ENCODE peak calls at places on chromosomes 3 and 15, in seven cellular contexts. One of them, this sample, is unnamed.
A peak's percentile ranks its signal among the peaks of the same experiment; 100 is the strongest.

GRCh38 chr15:70206668-70207067 is 109.0 kb upstream of the TLE3 start:
- DNase-seq in H9: no peak
- DNase-seq in mesendoderm: no peak
- DNase-seq in IMR-90: no peak
- DNase-seq in mesenchymal stem cell: no peak
- DNase-seq in neuronal stem cell: no peak
- DNase-seq in H1: no peak
- DNase-seq in this sample: no peak

GRCh38 chr15:38868326-38869114 is 303.9 kb upstream of the RASGRP1 start:
- DNase-seq in mesenchymal stem cell: peak; percentile 94
- DNase-seq in neuronal stem cell: no peak
- DNase-seq in mesendoderm: peak; percentile 68
- DNase-seq in H9: no peak
- DNase-seq in H1: no peak
- DNase-seq in IMR-90: peak; percentile 94
- DNase-seq in this sample: peak; percentile 76

GRCh38 chr3:141076026-141076797 is 25.1 kb downstream of the SPSB4 start:
- DNase-seq in H1: no peak
- DNase-seq in IMR-90: no peak
- DNase-seq in mesendoderm: no peak
- DNase-seq in mesenchymal stem cell: no peak
- DNase-seq in neuronal stem cell: peak; percentile 75
- DNase-seq in H9: no peak
- DNase-seq in this sample: no peak

GRCh38 chr3:5138214-5138981 is 16.3 kb downstream of the ARL8B start:
- DNase-seq in neuronal stem cell: no peak
- DNase-seq in H1: no peak
- DNase-seq in IMR-90: peak; percentile 62
- DNase-seq in mesendoderm: no peak
- DNase-seq in H9: no peak
- DNase-seq in mesenchymal stem cell: peak; percentile 55
- DNase-seq in this sample: no peak

GRCh38 chr3:73448761-73449290 is 175.9 kb downstream of the PDZRN3 start:
- DNase-seq in H1: no peak
- DNase-seq in mesendoderm: no peak
- DNase-seq in IMR-90: no peak
- DNase-seq in H9: no peak
- DNase-seq in mesenchymal stem cell: no peak
- DNase-seq in neuronal stem cell: no peak
- DNase-seq in this sample: no peak

GRCh38 chr3:27423463-27423862 is 54.3 kb upstream of the NEK10 start:
- DNase-seq in H1: no peak
- DNase-seq in H9: no peak
- DNase-seq in neuronal stem cell: no peak
- DNase-seq in IMR-90: peak; percentile 81
- DNase-seq in mesenchymal stem cell: peak; percentile 46
- DNase-seq in mesendoderm: peak; percentile 54
- DNase-seq in this sample: no peak

GRCh38 chr3:124997303-124998246 is 58.2 kb downstream of the HEG1 start:
- DNase-seq in mesendoderm: no peak
- DNase-seq in IMR-90: no peak
- DNase-seq in mesenchymal stem cell: no peak
- DNase-seq in neuronal stem cell: no peak
- DNase-seq in H9: no peak
- DNase-seq in H1: no peak
- DNase-seq in this sample: no peak

GRCh38 chr15:24772709-24773373 is 97.3 kb downstream of the NPAP1 start:
- DNase-seq in neuronal stem cell: peak; percentile 62
- DNase-seq in IMR-90: peak; percentile 84
- DNase-seq in H9: peak; percentile 93
- DNase-seq in mesendoderm: peak; percentile 88
- DNase-seq in mesenchymal stem cell: peak; percentile 87
- DNase-seq in H1: peak; percentile 79
- DNase-seq in this sample: peak; percentile 34

GRCh38 chr15:40471778-40472130 is 970 bp downstream of the CHST14 start:
- DNase-seq in H1: no peak
- DNase-seq in neuronal stem cell: no peak
- DNase-seq in IMR-90: peak; percentile 10
- DNase-seq in H9: peak; percentile 70
- DNase-seq in mesenchymal stem cell: no peak
- DNase-seq in mesendoderm: peak; percentile 89
- DNase-seq in this sample: peak; percentile 85

GRCh38 chr3:189773056-189773455 is 141.9 kb downstream of the TP63 start:
- DNase-seq in neuronal stem cell: no peak
- DNase-seq in H1: no peak
- DNase-seq in mesenchymal stem cell: peak; percentile 84
- DNase-seq in H9: no peak
- DNase-seq in IMR-90: peak; percentile 72
- DNase-seq in mesendoderm: no peak
- DNase-seq in this sample: peak; percentile 85

GRCh38 chr3:88219138-88219792 is 69.5 kb downstream of the C3orf38 start:
- DNase-seq in IMR-90: peak; percentile 49
- DNase-seq in H1: peak; percentile 66
- DNase-seq in neuronal stem cell: peak; percentile 64
- DNase-seq in mesendoderm: peak; percentile 91
- DNase-seq in mesenchymal stem cell: peak; percentile 59
- DNase-seq in H9: peak; percentile 80
- DNase-seq in this sample: peak; percentile 56

GRCh38 chr3:18099611-18100010 is 325.5 kb downstream of the SATB1 start:
- DNase-seq in mesenchymal stem cell: no peak
- DNase-seq in mesendoderm: no peak
- DNase-seq in H1: no peak
- DNase-seq in H9: no peak
- DNase-seq in neuronal stem cell: no peak
- DNase-seq in IMR-90: peak; percentile 15
- DNase-seq in this sample: no peak

GRCh38 chr15:64566629-64567427 is 106.5 kb downstream of the ZNF609 start:
- DNase-seq in mesenchymal stem cell: peak; percentile 45
- DNase-seq in IMR-90: no peak
- DNase-seq in neuronal stem cell: no peak
- DNase-seq in H1: no peak
- DNase-seq in H9: no peak
- DNase-seq in mesendoderm: peak; percentile 50
- DNase-seq in this sample: peak; percentile 36

GRCh38 chr3:101680466-101680865 is 3.5 kb upstream of the ZBTB11 start:
- DNase-seq in H9: no peak
- DNase-seq in H1: no peak
- DNase-seq in mesendoderm: no peak
- DNase-seq in mesenchymal stem cell: no peak
- DNase-seq in neuronal stem cell: no peak
- DNase-seq in IMR-90: no peak
- DNase-seq in this sample: no peak

GRCh38 chr15:68730491-68731317 is 90.0 kb downstream of the ANP32A start:
- DNase-seq in IMR-90: peak; percentile 51
- DNase-seq in mesenchymal stem cell: peak; percentile 55
- DNase-seq in neuronal stem cell: peak; percentile 27
- DNase-seq in mesendoderm: peak; percentile 81
- DNase-seq in H1: peak; percentile 54
- DNase-seq in H9: peak; percentile 63
- DNase-seq in this sample: peak; percentile 39

GRCh38 chr15:85788796-85789495 is 5.8 kb downstream of the KLHL25 start:
- DNase-seq in H1: no peak
- DNase-seq in neuronal stem cell: no peak
- DNase-seq in mesenchymal stem cell: no peak
- DNase-seq in IMR-90: no peak
- DNase-seq in mesendoderm: peak; percentile 49
- DNase-seq in H9: no peak
- DNase-seq in this sample: peak; percentile 58

GRCh38 chr3:163368168-163368567 is 1710.1 kb downstream of the SI start:
- DNase-seq in mesenchymal stem cell: peak; percentile 13
- DNase-seq in mesendoderm: no peak
- DNase-seq in IMR-90: no peak
- DNase-seq in H1: no peak
- DNase-seq in neuronal stem cell: no peak
- DNase-seq in H9: no peak
- DNase-seq in this sample: no peak

GRCh38 chr15:71807691-71808091 is 2.7 kb upstream of the NR2E3 start:
- DNase-seq in mesendoderm: peak; percentile 42
- DNase-seq in mesenchymal stem cell: peak; percentile 33
- DNase-seq in neuronal stem cell: no peak
- DNase-seq in H1: peak; percentile 61
- DNase-seq in IMR-90: peak; percentile 33
- DNase-seq in H9: no peak
- DNase-seq in this sample: no peak

GRCh38 chr3:173403376-173403775 is 5.8 kb downstream of the NLGN1 start:
- DNase-seq in mesendoderm: no peak
- DNase-seq in H9: no peak
- DNase-seq in neuronal stem cell: no peak
- DNase-seq in IMR-90: peak; percentile 24
- DNase-seq in H1: no peak
- DNase-seq in mesenchymal stem cell: no peak
- DNase-seq in this sample: no peak

GRCh38 chr3:131363275-131363674 is 18.3 kb upstream of the NUDT16 start:
- DNase-seq in mesendoderm: no peak
- DNase-seq in H9: no peak
- DNase-seq in mesenchymal stem cell: no peak
- DNase-seq in neuronal stem cell: no peak
- DNase-seq in H1: no peak
- DNase-seq in IMR-90: no peak
- DNase-seq in this sample: no peak

GRCh38 chr3:13414040-13414729 is 5.9 kb downstream of the NUP210 start:
- DNase-seq in mesendoderm: no peak
- DNase-seq in neuronal stem cell: no peak
- DNase-seq in mesenchymal stem cell: no peak
- DNase-seq in IMR-90: no peak
- DNase-seq in H9: no peak
- DNase-seq in H1: no peak
- DNase-seq in this sample: peak; percentile 34

DNA sequence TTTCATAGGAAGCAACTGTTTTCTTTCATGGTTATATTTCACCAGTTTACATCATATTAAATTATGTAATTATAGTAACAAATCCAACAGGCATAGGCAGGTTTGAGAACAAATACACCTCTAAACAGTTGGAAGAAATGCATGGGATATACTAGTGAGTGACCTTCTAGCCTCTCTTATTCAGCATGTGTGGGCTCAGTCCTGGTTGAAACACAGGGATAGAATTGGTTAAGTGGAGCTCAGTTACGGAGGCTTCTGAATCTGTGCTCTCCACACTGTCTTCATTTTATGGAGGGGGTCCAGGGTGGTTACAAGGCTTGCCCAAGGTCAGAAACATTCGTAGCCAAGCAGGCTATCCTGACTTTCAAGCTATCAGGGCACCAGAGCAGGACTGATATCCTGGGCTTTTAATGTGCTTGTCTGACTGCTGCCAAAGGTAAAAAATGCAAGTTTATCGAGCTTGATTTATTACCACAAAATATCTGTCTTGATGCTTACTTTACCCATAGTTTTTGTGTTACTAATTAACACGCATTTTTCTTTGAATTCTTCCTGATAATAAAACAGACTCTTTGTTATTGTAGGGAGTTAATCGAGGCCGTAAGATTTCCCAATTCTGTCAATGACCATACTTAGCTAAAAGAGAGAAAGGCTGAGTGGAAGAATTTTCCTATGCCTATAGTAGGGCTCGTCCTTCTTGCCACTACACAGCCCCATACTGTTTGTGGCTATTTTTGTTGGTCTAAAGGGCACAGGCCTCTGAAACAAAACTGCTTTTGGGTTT is 89.6 kb downstream of the FILIP1L start:
- DNase-seq in IMR-90: no peak
- DNase-seq in H9: no peak
- DNase-seq in neuronal stem cell: no peak
- DNase-seq in H1: no peak
- DNase-seq in mesenchymal stem cell: peak; percentile 34
- DNase-seq in mesendoderm: no peak
- DNase-seq in this sample: no peak
- H3K27me3 ChIP-seq in IMR-90: no peaks in the 10 kb centered on the region
- H3K27me3 ChIP-seq in H9: no peaks in the 10 kb centered on the region
- H3K27me3 ChIP-seq in neuronal stem cell: no peaks in the 10 kb centered on the region
- H3K27me3 ChIP-seq in H1: no peaks in the 10 kb centered on the region
- H3K27me3 ChIP-seq in mesenchymal stem cell: no peaks in the 10 kb centered on the region
- H3K27me3 ChIP-seq in mesendoderm: no peaks in the 10 kb centered on the region
- H3K27me3 ChIP-seq in this sample: no peaks in the 10 kb centered on the region

DNA sequence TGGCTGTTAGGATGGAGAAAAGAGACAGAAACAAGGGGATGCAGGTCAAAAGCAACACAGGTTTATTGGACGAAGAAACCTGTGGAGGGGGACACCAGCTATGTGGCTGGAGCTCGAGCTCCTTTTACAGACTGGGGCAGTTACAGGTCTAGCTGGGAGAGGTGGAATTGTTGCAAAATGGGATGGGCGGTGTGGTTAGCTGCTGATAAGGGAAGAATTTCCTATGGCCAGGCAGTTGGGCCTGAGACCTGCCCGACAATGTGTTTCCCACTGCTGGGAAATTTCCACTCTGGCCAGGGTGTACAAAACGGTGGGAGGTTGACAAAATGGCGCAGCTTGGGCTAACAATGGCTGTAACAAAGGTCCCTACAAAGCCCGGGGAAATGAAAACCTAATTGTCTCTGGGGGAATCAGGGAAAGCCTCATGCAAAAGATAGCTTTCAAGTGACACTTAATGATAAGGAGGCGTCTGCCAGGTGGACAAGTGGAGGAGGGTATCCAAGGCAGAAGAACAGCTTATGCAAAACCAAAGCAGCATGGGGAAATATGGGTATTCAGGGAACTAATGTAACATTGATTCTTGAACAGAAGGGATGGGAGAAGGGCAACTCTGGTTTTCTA is 137.4 kb upstream of the SGO1 start:
- DNase-seq in mesenchymal stem cell: no peak
- DNase-seq in neuronal stem cell: no peak
- DNase-seq in H1: no peak
- DNase-seq in IMR-90: no peak
- DNase-seq in mesendoderm: peak; percentile 59
- DNase-seq in H9: no peak
- DNase-seq in this sample: peak; percentile 75
- H3K4me1 ChIP-seq in mesenchymal stem cell: no peaks in the 10 kb centered on the region
- H3K4me1 ChIP-seq in neuronal stem cell: no peaks in the 10 kb centered on the region
- H3K4me1 ChIP-seq in H1: no peaks in the 10 kb centered on the region
- H3K4me1 ChIP-seq in IMR-90: no peaks in the 10 kb centered on the region
- H3K4me1 ChIP-seq in mesendoderm: no peaks in the 10 kb centered on the region
- H3K4me1 ChIP-seq in H9: no peaks in the 10 kb centered on the region
- H3K4me1 ChIP-seq in this sample: peaks cover 3% of the 10 kb centered on the region

GRCh38 chr15:93308026-93308670 is 219.1 kb upstream of the RGMA start:
- DNase-seq in neuronal stem cell: no peak
- DNase-seq in mesendoderm: no peak
- DNase-seq in H9: no peak
- DNase-seq in IMR-90: no peak
- DNase-seq in H1: no peak
- DNase-seq in mesenchymal stem cell: no peak
- DNase-seq in this sample: no peak
- H2BK120ac ChIP-seq in neuronal stem cell: peak overlapping the region; percentile 73
- H2BK120ac ChIP-seq in mesendoderm: no peak overlapping the region
- H2BK120ac ChIP-seq in H9: no peak overlapping the region
- H2BK120ac ChIP-seq in IMR-90: no peak overlapping the region
- H2BK120ac ChIP-seq in H1: no peak overlapping the region
- H2BK120ac ChIP-seq in mesenchymal stem cell: no peak overlapping the region
- H2BK120ac ChIP-seq in this sample: no peak overlapping the region

GRCh38 chr3:35596611-35597010 is 42.7 kb upstream of the ARPP21 start:
- DNase-seq in mesendoderm: no peak
- DNase-seq in IMR-90: no peak
- DNase-seq in H1: no peak
- DNase-seq in neuronal stem cell: peak; percentile 5
- DNase-seq in H9: no peak
- DNase-seq in mesenchymal stem cell: no peak
- DNase-seq in this sample: no peak

GRCh38 chr3:35598804-35599203 is 40.5 kb upstream of the ARPP21 start:
- DNase-seq in H1: no peak
- DNase-seq in mesendoderm: no peak
- DNase-seq in mesenchymal stem cell: no peak
- DNase-seq in neuronal stem cell: no peak
- DNase-seq in IMR-90: no peak
- DNase-seq in H9: no peak
- DNase-seq in this sample: no peak

GRCh38 chr3:35597490-35597889 is 41.8 kb upstream of the ARPP21 start:
- DNase-seq in H9: no peak
- DNase-seq in IMR-90: no peak
- DNase-seq in mesenchymal stem cell: no peak
- DNase-seq in mesendoderm: no peak
- DNase-seq in H1: no peak
- DNase-seq in neuronal stem cell: no peak
- DNase-seq in this sample: no peak

GRCh38 chr3:35602395-35602936 is 36.9 kb upstream of the ARPP21 start:
- DNase-seq in H1: no peak
- DNase-seq in IMR-90: no peak
- DNase-seq in mesendoderm: no peak
- DNase-seq in neuronal stem cell: no peak
- DNase-seq in mesenchymal stem cell: no peak
- DNase-seq in H9: no peak
- DNase-seq in this sample: no peak
- H3K27me3 ChIP-seq in H1: no peaks in the 10 kb centered on the region
- H3K27me3 ChIP-seq in IMR-90: no peaks in the 10 kb centered on the region
- H3K27me3 ChIP-seq in mesendoderm: no peaks in the 10 kb centered on the region
- H3K27me3 ChIP-seq in neuronal stem cell: no peaks in the 10 kb centered on the region
- H3K27me3 ChIP-seq in mesenchymal stem cell: no peaks in the 10 kb centered on the region
- H3K27me3 ChIP-seq in H9: no peaks in the 10 kb centered on the region
- H3K27me3 ChIP-seq in this sample: no peaks in the 10 kb centered on the region